ENCODE peak calls at places on chromosomes 5 and 9, in six cellular contexts. M is pancreas, N is body of pancreas, E is Peyer's patch, V is spleen, X is stomach. J is an unnamed sample.
A peak's percentile ranks its signal among the peaks of the same experiment; 100 is the strongest.

GRCh38 chr5:137575847-137576246 is 76.7 kb upstream of the SPOCK1 start:
- DNase-seq in M (no peak), N (no peak), E (no peak), V (no peak), X (no peak), J (no peak)

GRCh38 chr9:128863647-128864046 is 18.1 kb downstream of the KYAT1 start:
- DNase-seq in M (peak; percentile 59), N (peak; percentile 75), E (peak; percentile 77), V (peak; percentile 94), X (peak; percentile 80), J (peak; percentile 87)

GRCh38 chr5:1836891-1837880 is 36.0 kb downstream of the NDUFS6 start:
- DNase-seq in M (no peak), N (no peak), E (no peak), V (peak; percentile 65), X (no peak), J (peak; percentile 66)

GRCh38 chr9:70411930-70412677 is 2.4 kb downstream of the KLF9 start:
- DNase-seq in M (peak; percentile 81), N (peak; percentile 86), E (peak; percentile 73), V (peak; percentile 92), X (peak; percentile 81), J (peak; percentile 92)

GRCh38 chr9:34662544-34663295 is at the start of gene CCL27:
- DNase-seq in M (no peak), N (no peak), E (no peak), V (no peak), X (no peak), J (no peak)

GRCh38 chr5:37198842-37199241 is 50.3 kb downstream of the CPLANE1 start:
- DNase-seq in M (no peak), N (no peak), E (no peak), V (no peak), X (no peak), J (no peak)

GRCh38 chr5:72067682-72068470 is 39.4 kb upstream of the MAP1B start:
- DNase-seq in M (no peak), N (no peak), E (no peak), V (no peak), X (no peak), J (no peak)

GRCh38 chr5:104652271-104652861 is 1089.8 kb upstream of the NUDT12 start:
- DNase-seq in M (no peak), N (no peak), E (no peak), V (no peak), X (no peak), J (no peak)

GRCh38 chr9:129648764-129649115 is 6.8 kb upstream of the ASB6 start:
- DNase-seq in M (no peak), N (no peak), E (no peak), V (no peak), X (no peak), J (no peak)

GRCh38 chr9:134644715-134645606 is 3.4 kb downstream of the COL5A1 start:
- DNase-seq in M (peak; percentile 45), N (peak; percentile 35), E (no peak), V (no peak), X (peak; percentile 39), J (peak; percentile 87)

GRCh38 chr5:147901555-147901954 is 4.8 kb downstream of the C5orf46 start:
- DNase-seq in M (no peak), N (no peak), E (no peak), V (no peak), X (no peak), J (no peak)

GRCh38 chr5:138037907-138038633 is 5.2 kb upstream of the FAM13B start:
- DNase-seq in M (no peak), N (no peak), E (no peak), V (no peak), X (no peak), J (no peak)

GRCh38 chr5:150945947-150946346 is 41.2 kb upstream of the ZNF300 start:
- DNase-seq in M (no peak), N (no peak), E (no peak), V (no peak), X (no peak), J (no peak)

GRCh38 chr9:97911528-97911927 is 10.8 kb downstream of the TRMO start:
- DNase-seq in M (no peak), N (no peak), E (no peak), V (no peak), X (no peak), J (no peak)

GRCh38 chr5:172452398-172453205 is 1.7 kb downstream of the SH3PXD2B start:
- DNase-seq in M (no peak), N (no peak), E (no peak), V (peak; percentile 13), X (peak; percentile 31), J (no peak)

GRCh38 chr5:172266071-172266675 is 17.4 kb downstream of the UBTD2 start:
- DNase-seq in M (no peak), N (no peak), E (no peak), V (no peak), X (no peak), J (no peak)

GRCh38 chr5:147481857-147482256 is 28.0 kb downstream of the DPYSL3 start:
- DNase-seq in M (no peak), N (no peak), E (no peak), V (no peak), X (no peak), J (no peak)

GRCh38 chr9:69425402-69425801 is 100.4 kb downstream of the ENTREP1 start:
- DNase-seq in M (no peak), N (no peak), E (no peak), V (no peak), X (no peak), J (no peak)

GRCh38 chr5:72702881-72703434 is 113.5 kb upstream of the TNPO1 start:
- DNase-seq in M (no peak), N (no peak), E (no peak), V (no peak), X (no peak), J (no peak)

GRCh38 chr5:176362098-176362442 is 506 bp upstream of the KIAA1191 start:
- DNase-seq in M (no peak), N (no peak), E (no peak), V (no peak), X (no peak), J (no peak)

GRCh38 chr9:126470251-126470993 is 143.3 kb upstream of the LMX1B start:
- DNase-seq in M (no peak), N (no peak), E (no peak), V (peak; percentile 79), X (no peak), J (no peak)

GRCh38 chr5:16493261-16493660 is 27.7 kb upstream of the ZNF622 start:
- DNase-seq in M (no peak), N (no peak), E (no peak), V (no peak), X (no peak), J (no peak)

GRCh38 chr9:70861797-70862196 is 259.6 kb downstream of the TRPM3 start:
- DNase-seq in M (no peak), N (no peak), E (no peak), V (no peak), X (no peak), J (no peak)

GRCh38 chr5:6705088-6705487 is 8.1 kb upstream of the TENT4A start:
- DNase-seq in M (no peak), N (no peak), E (no peak), V (no peak), X (no peak), J (no peak)

GRCh38 chr5:141135030-141135717 is at the start of gene PCDHB5:
- DNase-seq in M (peak; percentile 48), N (peak; percentile 46), E (no peak), V (no peak), X (no peak), J (no peak)

GRCh38 chr5:79705632-79706031 is 16.0 kb downstream of the CMYA5 start:
- DNase-seq in M (no peak), N (no peak), E (no peak), V (no peak), X (no peak), J (no peak)

GRCh38 chr5:9654886-9655285 is 24.7 kb upstream of the TAS2R1 start:
- DNase-seq in M (no peak), N (no peak), E (no peak), V (no peak), X (no peak), J (no peak)

GRCh38 chr5:9652295-9652694 is 22.1 kb upstream of the TAS2R1 start:
- DNase-seq in M (no peak), N (no peak), E (no peak), V (no peak), X (no peak), J (no peak)

GRCh38 chr5:9653061-9653460 is 22.9 kb upstream of the TAS2R1 start:
- DNase-seq in M (no peak), N (no peak), E (no peak), V (no peak), X (no peak), J (no peak)

GRCh38 chr5:9655641-9656040 is 25.5 kb upstream of the TAS2R1 start:
- DNase-seq in M (no peak), N (no peak), E (no peak), V (no peak), X (no peak), J (no peak)

GRCh38 chr5:9653811-9654210 is 23.7 kb upstream of the TAS2R1 start:
- DNase-seq in M (peak; percentile 83), N (peak; percentile 86), E (no peak), V (no peak), X (peak; percentile 43), J (no peak)
- H3K4me1 ChIP-seq in M (no peaks in the 10 kb centered on the region), N (no peaks in the 10 kb centered on the region), E (no peaks in the 10 kb centered on the region), V (no peaks in the 10 kb centered on the region), X (no peaks in the 10 kb centered on the region), J (no peaks in the 10 kb centered on the region)

DNA sequence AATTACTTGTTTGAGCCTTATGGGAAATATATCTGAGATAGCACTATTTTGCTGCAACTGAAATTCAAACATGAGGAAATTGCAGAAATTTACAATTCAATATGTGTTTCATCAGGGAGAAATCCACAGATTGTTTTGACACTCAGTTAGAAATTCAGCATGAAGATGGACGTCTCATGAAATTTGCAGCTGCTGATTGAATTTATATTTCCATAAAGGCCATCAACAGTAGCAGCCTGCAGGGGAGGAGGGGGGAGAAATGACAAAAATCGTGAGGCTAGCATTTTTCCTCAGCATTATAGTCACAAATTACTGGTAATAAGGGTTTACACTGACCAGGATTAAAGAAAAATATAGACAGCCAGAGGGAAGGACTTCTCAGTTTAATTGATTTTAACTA is 81.0 kb downstream of the NDUFAF2 start:
- DNase-seq in M (no peak), N (no peak), E (no peak), V (no peak), X (no peak), J (no peak)
- H3K27ac ChIP-seq in M (no peak overlapping the region), N (no peak overlapping the region), E (no peak overlapping the region), V (no peak overlapping the region), X (no peak overlapping the region), J (no peak overlapping the region)

GRCh38 chr5:68230285-68230684 is 14.7 kb downstream of the PIK3R1 start:
- DNase-seq in M (no peak), N (no peak), E (no peak), V (no peak), X (no peak), J (no peak)
- H3K4me1 ChIP-seq in M (peaks cover 2% of the 10 kb centered on the region), N (peaks cover 17% of the 10 kb centered on the region), E (no peaks in the 10 kb centered on the region), V (peaks cover 49% of the 10 kb centered on the region), X (peaks cover 99% of the 10 kb centered on the region), J (peaks cover 14% of the 10 kb centered on the region)

DNA sequence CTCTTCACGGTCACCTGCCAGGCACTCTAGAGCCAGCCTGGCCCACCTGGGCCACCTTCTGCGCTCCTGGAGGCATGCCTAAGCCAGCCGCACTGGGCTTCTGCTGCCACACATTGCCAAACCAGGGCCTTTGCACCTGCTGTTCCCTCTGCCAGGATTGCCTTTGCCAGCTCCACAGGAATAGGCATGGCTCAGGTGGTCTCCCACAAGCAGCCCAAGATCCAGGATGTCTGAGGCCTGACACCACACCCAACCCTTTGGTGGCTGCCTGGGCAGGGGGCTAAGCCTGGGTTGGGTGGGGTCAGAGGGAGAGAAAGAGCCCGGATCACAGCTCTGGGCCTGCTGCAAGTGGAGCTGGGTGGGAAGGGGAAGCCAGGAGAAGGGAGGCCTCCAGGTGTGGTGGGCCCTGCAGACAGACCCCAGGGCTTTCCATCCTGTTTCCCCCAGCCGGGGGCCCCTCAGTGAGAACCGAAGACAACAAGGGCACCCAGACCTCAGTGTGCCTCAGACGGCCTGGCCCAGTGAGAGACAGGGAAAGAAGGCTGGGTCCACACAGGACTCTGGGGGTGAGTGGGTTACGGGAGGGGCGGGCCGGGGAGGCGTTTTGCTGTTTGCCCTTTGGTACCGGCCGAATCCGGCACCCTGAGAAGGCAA is 671 bp upstream of the SUSD3 start:
- DNase-seq in M (peak; percentile 12), N (peak; percentile 9), E (no peak), V (peak; percentile 86), X (no peak), J (peak; percentile 70)
- H3K27ac ChIP-seq in M (no peak overlapping the region), N (peak overlapping the region; percentile 33), E (peak overlapping the region; percentile 81), V (peak overlapping the region; percentile 87), X (peak overlapping the region; percentile 80), J (peak overlapping the region; percentile 55)